ENCODE peak calls at places on chromosome 5, in eight cellular contexts. B is tibial nerve; S is aorta; C is dorsolateral prefrontal cortex; G is naive thymus-derived CD4-positive, alpha-beta T cell; P is body of pancreas; T is IMR-90; Z is CD8-positive, alpha-beta T cell. O is an unnamed sample.

GRCh38 chr5:175387144-175387543 is 56.8 kb downstream of the DRD1 start:
- DNase-seq in B (no peak), S (no peak), C (no peak), G (no peak), P (no peak), T (no peak), Z (no peak), O (no peak)

GRCh38 chr5:89449392-89450148 is 566.6 kb upstream of the MEF2C start:
- DNase-seq in B (no peak), S (no peak), C (no peak), G (no peak), P (no peak), T (no peak), Z (no peak), O (no peak)

GRCh38 chr5:102802704-102803458 is 47.8 kb downstream of the PAM start:
- DNase-seq in B (no peak), S (no peak), C (no peak), G (no peak), P (no peak), T (no peak), Z (no peak), O (no peak)

GRCh38 chr5:6202615-6203365 is 175.6 kb downstream of the MED10 start:
- DNase-seq in B (no peak), S (no peak), C (no peak), G (no peak), P (no peak), T (no peak), Z (no peak), O (no peak)

GRCh38 chr5:136028782-136029742 is at the start of gene TGFBI:
- DNase-seq in B (peak), S (peak), C (no peak), G (no peak), P (peak), T (peak), Z (no peak), O (no peak)

GRCh38 chr5:9337908-9338307 is 208.0 kb downstream of the SEMA5A start:
- DNase-seq in B (no peak), S (no peak), C (no peak), G (no peak), P (no peak), T (peak), Z (no peak), O (no peak)

GRCh38 chr5:6761333-6761732 is 48.1 kb downstream of the TENT4A start:
- DNase-seq in B (no peak), S (no peak), C (no peak), G (no peak), P (no peak), T (no peak), Z (no peak), O (no peak)

GRCh38 chr5:135460246-135461033 is 8.3 kb upstream of the TIFAB start:
- DNase-seq in B (no peak), S (peak), C (no peak), G (no peak), P (no peak), T (no peak), Z (no peak), O (no peak)

GRCh38 chr5:127353761-127354160 is 63.2 kb downstream of the MEGF10 start:
- DNase-seq in B (no peak), S (no peak), C (no peak), G (no peak), P (no peak), T (no peak), Z (no peak), O (no peak)

GRCh38 chr5:42640835-42641234 is 115.8 kb upstream of the CCDC152 start:
- DNase-seq in B (no peak), S (no peak), C (no peak), G (no peak), P (no peak), T (no peak), Z (no peak), O (no peak)

GRCh38 chr5:167207081-167207480 is 1084.4 kb upstream of the WWC1 start:
- DNase-seq in B (no peak), S (no peak), C (no peak), G (no peak), P (no peak), T (no peak), Z (no peak), O (no peak)

GRCh38 chr5:8840237-8840636 is 705.6 kb downstream of the SEMA5A start:
- DNase-seq in B (no peak), S (no peak), C (no peak), G (no peak), P (no peak), T (no peak), Z (no peak), O (no peak)

GRCh38 chr5:168898261-168898911 is 319.2 kb upstream of the PANK3 start:
- DNase-seq in B (no peak), S (no peak), C (no peak), G (no peak), P (no peak), T (no peak), Z (no peak), O (no peak)

GRCh38 chr5:101590384-101590783 is 687.3 kb upstream of the ST8SIA4 start:
- DNase-seq in B (no peak), S (no peak), C (no peak), G (no peak), P (no peak), T (no peak), Z (no peak), O (no peak)

GRCh38 chr5:167652690-167653089 is 638.8 kb upstream of the WWC1 start:
- DNase-seq in B (no peak), S (no peak), C (no peak), G (no peak), P (no peak), T (peak), Z (no peak), O (no peak)

GRCh38 chr5:60262576-60263295 is 369.2 kb upstream of the PDE4D start:
- DNase-seq in B (no peak), S (no peak), C (no peak), G (no peak), P (no peak), T (no peak), Z (no peak), O (no peak)

GRCh38 chr5:6715758-6716633 is 2.8 kb downstream of the TENT4A start:
- DNase-seq in B (no peak), S (no peak), C (no peak), G (peak), P (no peak), T (no peak), Z (peak), O (no peak)

GRCh38 chr5:83426855-83427254 is 44.7 kb upstream of the VCAN start:
- DNase-seq in B (no peak), S (no peak), C (no peak), G (no peak), P (no peak), T (no peak), Z (no peak), O (no peak)

GRCh38 chr5:168404366-168404765 is 81.9 kb upstream of the RARS1 start:
- DNase-seq in B (no peak), S (no peak), C (no peak), G (no peak), P (no peak), T (peak), Z (no peak), O (no peak)

GRCh38 chr5:57863661-57864060 is 381.1 kb upstream of the ACTBL2 start:
- DNase-seq in B (no peak), S (no peak), C (no peak), G (no peak), P (no peak), T (peak), Z (no peak), O (no peak)

DNA sequence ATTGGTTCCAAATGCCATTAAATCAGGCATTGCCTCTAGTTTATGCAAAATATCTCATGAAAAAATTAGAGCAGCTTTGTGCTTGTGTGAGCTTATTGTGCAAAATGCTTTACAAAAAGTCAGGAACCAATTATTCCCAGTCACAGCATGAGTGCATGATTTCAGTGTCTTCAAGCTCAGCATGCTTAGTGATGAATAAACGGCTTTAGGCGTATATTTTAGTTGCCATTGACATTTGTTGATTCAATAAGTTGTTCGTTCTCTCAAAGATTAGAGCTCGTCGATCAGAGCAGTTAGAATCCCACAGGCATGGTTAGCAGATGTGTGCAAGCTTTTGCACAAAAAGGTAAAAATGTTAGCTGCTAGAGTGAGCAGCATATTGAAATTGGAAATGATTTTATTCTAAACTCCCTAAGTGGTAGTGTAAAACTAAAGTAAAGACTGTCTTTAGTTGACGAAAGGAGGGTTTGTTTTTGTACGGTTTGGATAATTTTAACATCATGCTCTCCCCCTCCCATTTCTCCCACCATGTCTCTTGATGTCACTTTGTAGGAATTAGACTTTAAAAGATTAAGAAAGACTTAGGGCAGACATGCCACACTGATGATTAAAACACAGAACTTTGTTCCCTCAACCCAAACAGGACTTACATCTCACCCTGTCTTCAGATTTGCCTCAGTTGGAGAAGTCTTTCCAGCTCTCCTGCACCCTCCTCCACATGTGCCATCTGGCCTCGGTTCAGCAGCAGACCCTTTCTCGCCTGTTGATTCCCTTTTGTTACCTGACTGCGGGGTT is 25.0 kb upstream of the EXOC3 start:
- DNase-seq in B (no peak), S (no peak), C (no peak), G (no peak), P (no peak), T (no peak), Z (no peak), O (no peak)
- H3K27ac ChIP-seq in B (no peak), S (no peak), C (no peak), G (no peak), P (no peak), T (peak), Z (no peak), O (no peak)

GRCh38 chr5:55511010-55511409 is 23.8 kb downstream of the PLPP1 start:
- DNase-seq in B (no peak), S (no peak), C (no peak), G (no peak), P (no peak), T (no peak), Z (no peak), O (no peak)
- H3K27ac ChIP-seq in B (no peak), S (no peak), C (no peak), G (no peak), P (peak), T (no peak), Z (no peak), O (no peak)

GRCh38 chr5:178130576-178131445 is at the start of gene RMND5B:
- DNase-seq in B (peak), S (peak), C (peak), G (peak), P (peak), T (peak), Z (peak), O (peak)
- H3K27ac ChIP-seq in B (peak), S (peak), C (peak), G (peak), P (peak), T (peak), Z (peak), O (peak)

GRCh38 chr5:120463991-120464626 is at the start of gene PRR16:
- DNase-seq in B (no peak), S (peak), C (peak), G (no peak), P (peak), T (peak), Z (no peak), O (peak)
- H3K27ac ChIP-seq in B (no peak), S (peak), C (no peak), G (no peak), P (no peak), T (peak), Z (no peak), O (peak)

DNA sequence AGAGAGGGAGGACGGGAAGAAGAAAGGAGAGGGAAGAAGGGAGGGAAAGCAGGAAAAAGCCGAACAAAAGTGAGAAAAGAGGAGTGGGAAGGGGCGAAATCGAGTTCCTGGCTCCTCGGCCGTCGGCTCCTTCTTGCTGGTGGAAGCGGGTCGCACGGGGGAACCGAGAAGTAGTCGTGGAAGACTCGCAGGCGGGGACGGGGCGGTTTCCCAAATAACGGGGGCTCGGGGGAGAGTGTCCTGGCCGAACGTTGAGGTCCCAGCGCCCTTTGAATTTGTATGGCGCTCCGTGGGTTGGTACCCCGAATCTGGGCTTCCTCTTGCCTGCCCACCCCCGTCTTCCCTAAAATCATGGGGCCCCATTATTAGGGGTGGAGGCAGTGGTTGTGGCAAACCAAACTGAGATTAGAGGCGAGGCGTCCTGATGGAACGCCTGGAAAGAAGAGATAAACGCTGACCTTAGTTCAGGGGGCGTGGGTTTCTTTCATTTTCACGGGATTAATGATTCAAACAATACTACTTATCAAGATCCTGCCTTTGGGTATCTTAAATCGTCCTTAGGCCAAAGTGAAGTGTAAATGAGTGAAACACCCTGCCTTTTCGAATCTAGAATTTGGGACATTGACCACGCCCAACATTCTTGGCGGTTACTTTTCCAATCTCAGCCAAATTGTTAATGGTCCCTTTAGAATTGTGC is 859 bp upstream of the UBTD2 start:
- DNase-seq in B (peak), S (no peak), C (no peak), G (no peak), P (no peak), T (no peak), Z (no peak), O (no peak)
- H3K27ac ChIP-seq in B (peak), S (peak), C (peak), G (peak), P (peak), T (peak), Z (no peak), O (peak)

GRCh38 chr5:174145821-174146220 is 100.3 kb downstream of the NSG2 start:
- DNase-seq in B (no peak), S (no peak), C (peak), G (no peak), P (no peak), T (no peak), Z (no peak), O (peak)

GRCh38 chr5:174146556-174146955 is 101.0 kb downstream of the NSG2 start:
- DNase-seq in B (no peak), S (no peak), C (no peak), G (no peak), P (no peak), T (no peak), Z (no peak), O (no peak)

GRCh38 chr5:174147551-174147950 is 102.0 kb downstream of the NSG2 start:
- DNase-seq in B (no peak), S (peak), C (no peak), G (no peak), P (no peak), T (no peak), Z (no peak), O (no peak)

GRCh38 chr5:174141398-174141797 is 95.9 kb downstream of the NSG2 start:
- DNase-seq in B (no peak), S (no peak), C (no peak), G (no peak), P (no peak), T (no peak), Z (no peak), O (no peak)

GRCh38 chr5:174145091-174145490 is 99.6 kb downstream of the NSG2 start:
- DNase-seq in B (no peak), S (no peak), C (no peak), G (no peak), P (no peak), T (no peak), Z (no peak), O (no peak)
- H3K27ac ChIP-seq in B (no peak), S (no peak), C (peak), G (no peak), P (no peak), T (no peak), Z (no peak), O (peak)

GRCh38 chr5:157554180-157555030 is 21.2 kb downstream of the ADAM19 start:
- DNase-seq in B (no peak), S (no peak), C (no peak), G (no peak), P (no peak), T (no peak), Z (no peak), O (no peak)

GRCh38 chr5:157555031-157555640 is 20.4 kb downstream of the ADAM19 start:
- DNase-seq in B (no peak), S (no peak), C (no peak), G (no peak), P (no peak), T (no peak), Z (no peak), O (no peak)

GRCh38 chr5:157558089-157558595 is 17.4 kb downstream of the ADAM19 start:
- DNase-seq in B (no peak), S (no peak), C (no peak), G (no peak), P (no peak), T (peak), Z (no peak), O (no peak)

GRCh38 chr5:157558681-157559080 is 16.9 kb downstream of the ADAM19 start:
- DNase-seq in B (no peak), S (no peak), C (no peak), G (no peak), P (no peak), T (no peak), Z (no peak), O (no peak)

GRCh38 chr5:157556615-157557418 is 18.8 kb downstream of the ADAM19 start:
- DNase-seq in B (no peak), S (no peak), C (no peak), G (no peak), P (no peak), T (no peak), Z (no peak), O (no peak)
- H3K27ac ChIP-seq in B (no peak), S (no peak), C (no peak), G (no peak), P (no peak), T (no peak), Z (no peak), O (no peak)

GRCh38 chr5:138844812-138845513 is 30.2 kb downstream of the LRRTM2 start:
- DNase-seq in B (no peak), S (no peak), C (no peak), G (no peak), P (no peak), T (peak), Z (no peak), O (no peak)
- H3K27ac ChIP-seq in B (no peak), S (no peak), C (no peak), G (no peak), P (peak), T (no peak), Z (no peak), O (peak)

GRCh38 chr5:158886086-158886485 is 213.6 kb downstream of the EBF1 start:
- DNase-seq in B (no peak), S (no peak), C (no peak), G (no peak), P (no peak), T (no peak), Z (no peak), O (no peak)
- H3K27ac ChIP-seq in B (no peak), S (no peak), C (no peak), G (no peak), P (no peak), T (no peak), Z (no peak), O (no peak)

GRCh38 chr5:129069316-129069715 is 25.2 kb upstream of the ISOC1 start:
- DNase-seq in B (no peak), S (no peak), C (no peak), G (no peak), P (no peak), T (no peak), Z (no peak), O (no peak)
- H3K27ac ChIP-seq in B (no peak), S (no peak), C (no peak), G (no peak), P (no peak), T (no peak), Z (no peak), O (no peak)